ENCODE peak calls at places on chromosome 17, in nine cellular contexts. V is SJSA1, D is left ventricle myocardium superior, Q is substantia nigra, G is WTC11, O is prostate gland, K is uterus, E is H7, X is SK-MEL-5. L is an unnamed sample.
A peak's percentile ranks its signal among the peaks of the same experiment; 100 is the strongest.

GRCh38 chr17:80289631-80290030 is 29.0 kb downstream of the RNF213 start:
- DNase-seq in V (no peak), D (peak; percentile 12), Q (no peak), G (no peak), O (no peak), K (no peak), E (peak; percentile 26), X (no peak), L (no peak)

GRCh38 chr17:335691-336090 is 16.9 kb downstream of the RPH3AL start:
- DNase-seq in V (no peak), D (no peak), Q (no peak), G (no peak), O (no peak), K (no peak), E (peak; percentile 89), X (no peak), L (no peak)

GRCh38 chr17:8020251-8020650 is 17.8 kb downstream of the GUCY2D start:
- DNase-seq in V (no peak), D (no peak), Q (no peak), G (no peak), O (no peak), K (no peak), E (no peak), X (no peak), L (no peak)

GRCh38 chr17:62708587-62708986 is 81.1 kb downstream of the MRC2 start:
- DNase-seq in V (no peak), D (no peak), Q (no peak), G (no peak), O (no peak), K (no peak), E (no peak), X (no peak), L (peak; percentile 7)

GRCh38 chr17:74513987-74514631 is 17.2 kb downstream of the CD300LB start:
- DNase-seq in V (no peak), D (no peak), Q (no peak), G (no peak), O (no peak), K (no peak), E (no peak), X (peak; percentile 82), L (no peak)

GRCh38 chr17:41678411-41678906 is 10.2 kb upstream of the EIF1 start:
- DNase-seq in V (no peak), D (no peak), Q (no peak), G (no peak), O (no peak), K (no peak), E (no peak), X (peak; percentile 62), L (peak; percentile 5)

GRCh38 chr17:27669136-27669535 is 38.1 kb downstream of the LGALS9 start:
- DNase-seq in V (no peak), D (no peak), Q (no peak), G (no peak), O (no peak), K (no peak), E (peak; percentile 4), X (no peak), L (no peak)

GRCh38 chr17:62821213-62822079 is 13.3 kb upstream of the MARCHF10 start:
- DNase-seq in V (no peak), D (no peak), Q (no peak), G (no peak), O (no peak), K (no peak), E (no peak), X (no peak), L (no peak)

GRCh38 chr17:40828454-40829039 is 6.1 kb upstream of the KRT10 start:
- DNase-seq in V (no peak), D (no peak), Q (no peak), G (no peak), O (no peak), K (no peak), E (no peak), X (no peak), L (no peak)

GRCh38 chr17:74686761-74687160 is 26.0 kb downstream of the CD300LF start:
- DNase-seq in V (no peak), D (no peak), Q (no peak), G (no peak), O (no peak), K (no peak), E (no peak), X (peak; percentile 49), L (no peak)

GRCh38 chr17:14672830-14673229 is 371.9 kb downstream of the HS3ST3B1 start:
- DNase-seq in V (no peak), D (no peak), Q (no peak), G (peak; percentile 12), O (no peak), K (no peak), E (no peak), X (no peak), L (no peak)

GRCh38 chr17:83155128-83156081 is 76.0 kb downstream of the METRNL start:
- DNase-seq in V (peak; percentile 96), D (no peak), Q (no peak), G (no peak), O (no peak), K (no peak), E (no peak), X (peak; percentile 47), L (no peak)

GRCh38 chr17:51006601-51007000 is 114.1 kb downstream of the SPAG9 start:
- DNase-seq in V (no peak), D (no peak), Q (no peak), G (no peak), O (no peak), K (no peak), E (no peak), X (no peak), L (no peak)

GRCh38 chr17:78281249-78281865 is 49.9 kb downstream of the TMEM235 start:
- DNase-seq in V (no peak), D (peak; percentile 9), Q (no peak), G (no peak), O (no peak), K (no peak), E (no peak), X (no peak), L (peak; percentile 75)

GRCh38 chr17:797236-797635 is 15.1 kb downstream of the MRM3 start:
- DNase-seq in V (no peak), D (no peak), Q (no peak), G (no peak), O (no peak), K (no peak), E (no peak), X (no peak), L (no peak)

GRCh38 chr17:80698297-80698696 is 153.7 kb downstream of the RPTOR start:
- DNase-seq in V (no peak), D (no peak), Q (no peak), G (no peak), O (no peak), K (no peak), E (peak; percentile 67), X (no peak), L (no peak)

GRCh38 chr17:81123052-81124048 is 42.0 kb upstream of the PVALEF start:
- DNase-seq in V (no peak), D (no peak), Q (no peak), G (no peak), O (no peak), K (no peak), E (no peak), X (no peak), L (no peak)

GRCh38 chr17:18319604-18320256 is 4.6 kb downstream of the SMCR8 start:
- DNase-seq in V (no peak), D (no peak), Q (no peak), G (peak; percentile 56), O (peak; percentile 39), K (no peak), E (peak; percentile 70), X (peak; percentile 65), L (peak; percentile 26)

GRCh38 chr17:78132086-78132676 is 1.6 kb downstream of the TMC8 start:
- DNase-seq in V (no peak), D (peak; percentile 39), Q (no peak), G (peak; percentile 61), O (peak; percentile 49), K (no peak), E (peak; percentile 87), X (no peak), L (no peak)

GRCh38 chr17:47388825-47389224 is 65.1 kb downstream of the EFCAB13 start:
- DNase-seq in V (no peak), D (no peak), Q (no peak), G (no peak), O (no peak), K (no peak), E (no peak), X (no peak), L (no peak)

GRCh38 chr17:55433629-55434422 is 12.2 kb upstream of the MMD start:
- DNase-seq in V (peak; percentile 89), D (no peak), Q (no peak), G (no peak), O (peak; percentile 77), K (no peak), E (no peak), X (peak; percentile 65), L (no peak)

GRCh38 chr17:33169580-33170285 is 123.4 kb downstream of the ASIC2 start:
- DNase-seq in V (no peak), D (no peak), Q (no peak), G (no peak), O (no peak), K (no peak), E (no peak), X (no peak), L (no peak)

L was measured in posterior cingulate gyrus.